ENCODE peak calls at places on chromosomes 6 and 20, in ten cellular contexts. V, I, A, S, K, N, U, X, D and O are unnamed samples.

GRCh38 chr6:163183791-163184190 is 230.7 kb upstream of the QKI start:
- DNase-seq in D (no peak), V (no peak), N (no peak), U (no peak), K (no peak), S (no peak), X (no peak), I (no peak), A (no peak), O (no peak)

GRCh38 chr20:51815383-51816076 is 13.2 kb upstream of the SALL4 start:
- DNase-seq in U (no peak), D (no peak), S (no peak), X (no peak), N (no peak), I (no peak), K (no peak), A (peak), V (no peak), O (no peak)

GRCh38 chr6:3848925-3849605 is at the start of gene FAM50B:
- DNase-seq in N (peak), A (peak), S (peak), I (peak), V (peak), X (peak), U (peak), K (peak), D (peak), O (peak)

GRCh38 chr20:19073584-19074198 is 138.8 kb upstream of the SLC24A3 start:
- DNase-seq in V (no peak), S (no peak), N (no peak), A (no peak), K (no peak), I (no peak), U (no peak), X (peak), D (no peak), O (no peak)

GRCh38 chr6:155645328-155645727 is 189.7 kb upstream of the NOX3 start:
- DNase-seq in D (no peak), S (no peak), V (no peak), X (no peak), K (no peak), U (no peak), N (no peak), I (no peak), A (peak), O (no peak)

GRCh38 chr20:60123096-60123495 is 164.9 kb downstream of the CDH26 start:
- DNase-seq in N (no peak), I (no peak), K (no peak), D (no peak), V (no peak), X (no peak), A (no peak), U (no peak), S (no peak), O (peak)

GRCh38 chr6:116246089-116246488 is 7.8 kb downstream of the TSPYL4 start:
- DNase-seq in X (no peak), N (peak), I (no peak), D (no peak), U (no peak), K (no peak), A (no peak), V (no peak), S (no peak), O (no peak)

GRCh38 chr20:20003088-20003954 is 13.8 kb upstream of the NAA20 start:
- DNase-seq in K (no peak), S (peak), N (peak), D (no peak), V (no peak), A (peak), X (no peak), U (no peak), I (no peak), O (peak)

GRCh38 chr20:4571759-4572531 is 149.8 kb upstream of the PRND start:
- DNase-seq in K (no peak), X (no peak), I (no peak), A (no peak), N (no peak), U (no peak), S (no peak), V (no peak), D (no peak), O (no peak)

GRCh38 chr6:96391776-96392175 is 129.8 kb upstream of the UFL1 start:
- DNase-seq in K (no peak), D (no peak), U (no peak), A (peak), N (no peak), I (peak), X (peak), S (peak), V (no peak), O (peak)

GRCh38 chr6:82989891-82990290 is 75.8 kb downstream of the UBE3D start:
- DNase-seq in K (no peak), N (no peak), X (no peak), S (no peak), A (no peak), I (no peak), D (no peak), U (no peak), V (no peak), O (no peak)

GRCh38 chr6:54428437-54428836 is 120.2 kb downstream of the TINAG start:
- DNase-seq in A (no peak), S (no peak), X (peak), V (peak), D (no peak), I (no peak), U (no peak), K (no peak), N (no peak), O (no peak)

GRCh38 chr6:1631251-1631650 is 21.5 kb downstream of the FOXC1 start:
- DNase-seq in U (no peak), A (no peak), X (no peak), N (no peak), K (no peak), S (no peak), V (no peak), I (no peak), D (no peak), O (no peak)